ENCODE peak calls at places on chromosomes 16 and 17, in four cellular contexts. L is activated CD4-positive, CD25-positive, alpha-beta regulatory T cell; C is HT1080; X is iris pigment epithelial cell. O is an unnamed sample.

GRCh38 chr17:35944151-35944550 is 638 bp upstream of the LYZL6 start:
- DNase-seq in C (peak), X (no peak), L (no peak), O (no peak)

GRCh38 chr16:49455181-49455990 is 81.8 kb downstream of the C16orf78 start:
- DNase-seq in C (no peak), X (no peak), L (no peak), O (no peak)

GRCh38 chr16:49723310-49723709 is 132.6 kb downstream of the ZNF423 start:
- DNase-seq in X (no peak), C (no peak), L (no peak), O (no peak)

GRCh38 chr16:20859699-20860098 is 40.5 kb downstream of the DCUN1D3 start:
- DNase-seq in C (no peak), X (no peak), L (no peak), O (no peak)

GRCh38 chr16:84091460-84091859 is 25.3 kb downstream of the MBTPS1 start:
- DNase-seq in C (no peak), X (no peak), L (no peak), O (no peak)

GRCh38 chr16:648071-648785 is 937 bp upstream of the WDR90 start:
- DNase-seq in C (peak), L (no peak), X (no peak), O (no peak)

GRCh38 chr17:62824290-62825135 is 16.4 kb upstream of the MARCHF10 start:
- DNase-seq in C (peak), L (no peak), X (peak), O (peak)

GRCh38 chr17:35011671-35012216 is 31.4 kb downstream of the LIG3 start:
- DNase-seq in C (no peak), X (peak), L (no peak), O (no peak)

GRCh38 chr17:40345161-40346034 is 19.1 kb downstream of the GJD3 start:
- DNase-seq in X (peak), C (no peak), L (no peak), O (no peak)

GRCh38 chr16:51276335-51276734 is 125.3 kb upstream of the SALL1 start:
- DNase-seq in C (peak), L (no peak), X (no peak), O (no peak)

GRCh38 chr17:28398280-28398981 is 7.6 kb downstream of the SLC46A1 start:
- DNase-seq in L (no peak), C (no peak), X (no peak), O (no peak)

GRCh38 chr17:51687887-51688286 is 427.5 kb downstream of the UTP18 start:
- DNase-seq in L (no peak), X (no peak), C (no peak), O (no peak)

GRCh38 chr17:64574646-64575045 is 67.9 kb downstream of the CEP95 start:
- DNase-seq in C (no peak), X (peak), L (no peak), O (no peak)

GRCh38 chr16:74252329-74252728 is 44.3 kb upstream of the PSMD7 start:
- DNase-seq in C (no peak), L (no peak), X (no peak), O (no peak)

GRCh38 chr16:50167603-50168002 is 14.5 kb downstream of the TENT4B start:
- DNase-seq in C (no peak), L (no peak), X (no peak), O (no peak)

GRCh38 chr17:16470302-16470701 is 21.7 kb downstream of the LRRC75A start:
- DNase-seq in L (no peak), C (no peak), X (no peak), O (no peak)

GRCh38 chr16:68368602-68368944 is 57.8 kb downstream of the PRMT7 start:
- DNase-seq in C (no peak), X (no peak), L (no peak), O (no peak)

GRCh38 chr16:46857261-46857962 is 26.4 kb upstream of the C16orf87 start:
- DNase-seq in L (no peak), C (peak), X (peak), O (no peak)

GRCh38 chr17:61217878-61218437 is 181.7 kb upstream of the TBX2 start:
- DNase-seq in X (no peak), C (no peak), L (no peak), O (no peak)

GRCh38 chr17:7587831-7588230 is 2.1 kb downstream of the SOX15 start:
- DNase-seq in X (peak), L (no peak), C (peak), O (no peak)

GRCh38 chr17:72387487-72387886 is 266.7 kb downstream of the SOX9 start:
- DNase-seq in C (peak), X (peak), L (no peak), O (peak)

GRCh38 chr16:51151951-51152663 is 1.0 kb upstream of the SALL1 start:
- DNase-seq in L (no peak), C (peak), X (peak), O (peak)

GRCh38 chr17:64418506-64419339 is 28.1 kb upstream of the PECAM1 start:
- DNase-seq in C (peak), X (peak), L (no peak), O (peak)

GRCh38 chr17:55607736-55608341 is 96.6 kb upstream of the SMIM36 start:
- DNase-seq in X (peak), C (peak), L (no peak), O (no peak)

GRCh38 chr16:22191966-22192260 is 14.2 kb upstream of the EEF2K start:
- DNase-seq in C (no peak), X (no peak), L (no peak), O (no peak)

GRCh38 chr17:35540589-35541404 is 3.3 kb upstream of the SLFN12L start:
- DNase-seq in X (peak), C (peak), L (no peak), O (no peak)

GRCh38 chr16:4514606-4515005 is 24.0 kb downstream of the CDIP1 start:
- DNase-seq in X (no peak), L (no peak), C (no peak), O (no peak)

GRCh38 chr16:50644730-50645129 is 36.4 kb downstream of the SNX20 start:
- DNase-seq in L (no peak), X (peak), C (peak), O (peak)

GRCh38 chr17:69503711-69504110 is 89.2 kb downstream of the MAP2K6 start:
- DNase-seq in C (no peak), X (no peak), L (no peak), O (no peak)

O was measured in GM04503.